ENCODE peak calls at places on chromosome 1, in five cellular contexts. One of them, this sample, is unnamed.

GRCh38 chr1:160112370-160112769 is 3.2 kb upstream of the ATP1A2 start:
- DNase-seq in activated naive CD8-positive, alpha-beta T cell treated with anti-CD3 and anti-CD28 coated beads, Interleukin-2, amount 10 ng/mL, durations not matched to agents 7 days and 5 days: no peak
- DNase-seq in HT-29: no peak
- DNase-seq in glutamatergic neuron: no peak
- DNase-seq in activated naive CD4-positive, alpha-beta T cell: no peak
- DNase-seq in this sample: no peak

GRCh38 chr1:96075704-96076455 is 645.7 kb upstream of the PTBP2 start:
- DNase-seq in activated naive CD4-positive, alpha-beta T cell: no peak
- DNase-seq in HT-29: no peak
- DNase-seq in glutamatergic neuron: no peak
- DNase-seq in activated naive CD8-positive, alpha-beta T cell treated with anti-CD3 and anti-CD28 coated beads, Interleukin-2, amount 10 ng/mL, durations not matched to agents 7 days and 5 days: no peak
- DNase-seq in this sample: no peak

GRCh38 chr1:4851666-4852065 is 197.3 kb downstream of the AJAP1 start:
- DNase-seq in glutamatergic neuron: no peak
- DNase-seq in activated naive CD4-positive, alpha-beta T cell: no peak
- DNase-seq in activated naive CD8-positive, alpha-beta T cell treated with anti-CD3 and anti-CD28 coated beads, Interleukin-2, amount 10 ng/mL, durations not matched to agents 7 days and 5 days: no peak
- DNase-seq in HT-29: no peak
- DNase-seq in this sample: no peak

GRCh38 chr1:17545354-17545753 is 5.9 kb downstream of the ARHGEF10L start:
- DNase-seq in activated naive CD4-positive, alpha-beta T cell: no peak
- DNase-seq in HT-29: peak; percentile 44
- DNase-seq in glutamatergic neuron: no peak
- DNase-seq in activated naive CD8-positive, alpha-beta T cell treated with anti-CD3 and anti-CD28 coated beads, Interleukin-2, amount 10 ng/mL, durations not matched to agents 7 days and 5 days: no peak
- DNase-seq in this sample: no peak

GRCh38 chr1:26126321-26127084 is 14.9 kb downstream of the PDIK1L start:
- DNase-seq in activated naive CD8-positive, alpha-beta T cell treated with anti-CD3 and anti-CD28 coated beads, Interleukin-2, amount 10 ng/mL, durations not matched to agents 7 days and 5 days: peak; percentile 42
- DNase-seq in activated naive CD4-positive, alpha-beta T cell: no peak
- DNase-seq in glutamatergic neuron: no peak
- DNase-seq in HT-29: peak; percentile 89
- DNase-seq in this sample: no peak

GRCh38 chr1:212410231-212410825 is 4.4 kb downstream of the PACC1 start:
- DNase-seq in activated naive CD4-positive, alpha-beta T cell: no peak
- DNase-seq in HT-29: no peak
- DNase-seq in activated naive CD8-positive, alpha-beta T cell treated with anti-CD3 and anti-CD28 coated beads, Interleukin-2, amount 10 ng/mL, durations not matched to agents 7 days and 5 days: no peak
- DNase-seq in glutamatergic neuron: no peak
- DNase-seq in this sample: no peak

GRCh38 chr1:51664412-51665240 is 47.7 kb downstream of the OSBPL9 start:
- DNase-seq in activated naive CD8-positive, alpha-beta T cell treated with anti-CD3 and anti-CD28 coated beads, Interleukin-2, amount 10 ng/mL, durations not matched to agents 7 days and 5 days: no peak
- DNase-seq in activated naive CD4-positive, alpha-beta T cell: no peak
- DNase-seq in glutamatergic neuron: no peak
- DNase-seq in HT-29: no peak
- DNase-seq in this sample: no peak

GRCh38 chr1:3746784-3747521 is 5.3 kb upstream of the CCDC27 start:
- DNase-seq in activated naive CD4-positive, alpha-beta T cell: peak; percentile 86
- DNase-seq in activated naive CD8-positive, alpha-beta T cell treated with anti-CD3 and anti-CD28 coated beads, Interleukin-2, amount 10 ng/mL, durations not matched to agents 7 days and 5 days: peak; percentile 90
- DNase-seq in glutamatergic neuron: peak; percentile 97
- DNase-seq in HT-29: no peak
- DNase-seq in this sample: peak; percentile 83

GRCh38 chr1:94399449-94399848 is 18.7 kb upstream of the ABCD3 start:
- DNase-seq in activated naive CD4-positive, alpha-beta T cell: no peak
- DNase-seq in HT-29: no peak
- DNase-seq in activated naive CD8-positive, alpha-beta T cell treated with anti-CD3 and anti-CD28 coated beads, Interleukin-2, amount 10 ng/mL, durations not matched to agents 7 days and 5 days: no peak
- DNase-seq in glutamatergic neuron: no peak
- DNase-seq in this sample: no peak

GRCh38 chr1:154276797-154277196 is 4.4 kb downstream of the HAX1 start:
- DNase-seq in HT-29: no peak
- DNase-seq in activated naive CD8-positive, alpha-beta T cell treated with anti-CD3 and anti-CD28 coated beads, Interleukin-2, amount 10 ng/mL, durations not matched to agents 7 days and 5 days: no peak
- DNase-seq in activated naive CD4-positive, alpha-beta T cell: no peak
- DNase-seq in glutamatergic neuron: peak; percentile 40
- DNase-seq in this sample: peak; percentile 23